ENCODE peak calls at places on chromosomes 16 and 17, in four cellular contexts. C, W, P and Q are unnamed samples.

GRCh38 chr17:63232565-63233310 is 213.4 kb downstream of the CYB561 start:
- DNase-seq in P (peak; percentile 52), W (no peak), C (no peak), Q (no peak)

GRCh38 chr17:6941989-6942388 is 53.9 kb upstream of the ALOX12 start:
- DNase-seq in P (no peak), C (no peak), W (no peak), Q (no peak)

GRCh38 chr17:72439893-72440502 is 319.2 kb downstream of the SOX9 start:
- DNase-seq in P (no peak), C (no peak), W (no peak), Q (no peak)

GRCh38 chr16:17375388-17376304 is 95.1 kb downstream of the XYLT1 start:
- DNase-seq in W (no peak), C (no peak), P (no peak), Q (no peak)

GRCh38 chr17:78723001-78723796 is 58.9 kb downstream of the CYTH1 start:
- DNase-seq in P (peak; percentile 83), W (no peak), C (no peak), Q (peak; percentile 57)

GRCh38 chr17:2289878-2290478 is 13.6 kb downstream of the SMG6 start:
- DNase-seq in P (no peak), C (no peak), W (no peak), Q (no peak)

GRCh38 chr17:37261286-37261685 is 114.5 kb upstream of the C17orf78 start:
- DNase-seq in W (no peak), P (no peak), C (no peak), Q (no peak)

GRCh38 chr17:7132511-7133094 is 18.0 kb upstream of the ASGR2 start:
- DNase-seq in C (no peak), P (peak; percentile 79), W (peak; percentile 61), Q (peak; percentile 86)

GRCh38 chr17:57114085-57114673 is 29.1 kb downstream of the AKAP1 start:
- DNase-seq in P (peak; percentile 96), C (no peak), W (peak; percentile 41), Q (peak; percentile 30)

GRCh38 chr16:89052191-89052787 is 41.4 kb upstream of the ACSF3 start:
- DNase-seq in P (no peak), C (no peak), W (no peak), Q (no peak)

GRCh38 chr16:85749686-85750020 is 1.2 kb downstream of the C16orf74 start:
- DNase-seq in P (no peak), C (no peak), W (no peak), Q (no peak)
- H3K27me3 ChIP-seq in P (peaks cover 33% of the 10 kb centered on the region), C (no peaks in the 10 kb centered on the region), W (peaks cover 28% of the 10 kb centered on the region), Q (peaks cover 19% of the 10 kb centered on the region)

DNA sequence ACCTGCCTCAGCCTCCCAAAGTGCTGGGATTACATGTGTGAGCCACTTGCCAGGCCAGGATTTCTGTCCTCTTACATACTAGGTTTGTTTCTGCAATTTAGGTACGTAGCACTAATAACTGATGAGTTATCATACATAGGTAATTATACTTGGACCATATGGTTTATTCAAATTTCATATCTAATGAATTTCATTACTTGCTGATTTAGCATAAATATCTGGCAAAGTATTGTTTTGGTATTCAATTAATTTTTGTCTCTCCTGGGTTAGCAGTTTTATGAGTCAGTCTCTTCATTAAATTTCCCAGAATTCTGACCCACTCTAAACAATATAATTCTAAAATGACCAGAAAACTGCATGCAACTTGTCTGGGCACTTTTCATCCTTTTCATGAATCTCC is 2146.5 kb downstream of the TP53TG3F start:
- DNase-seq in P (no peak), W (no peak), C (no peak), Q (no peak)
- H3K9me3 ChIP-seq in P (peaks cover 41% of the 10 kb centered on the region), W (peaks cover 64% of the 10 kb centered on the region), C (no peaks in the 10 kb centered on the region), Q (no peaks in the 10 kb centered on the region)

DNA sequence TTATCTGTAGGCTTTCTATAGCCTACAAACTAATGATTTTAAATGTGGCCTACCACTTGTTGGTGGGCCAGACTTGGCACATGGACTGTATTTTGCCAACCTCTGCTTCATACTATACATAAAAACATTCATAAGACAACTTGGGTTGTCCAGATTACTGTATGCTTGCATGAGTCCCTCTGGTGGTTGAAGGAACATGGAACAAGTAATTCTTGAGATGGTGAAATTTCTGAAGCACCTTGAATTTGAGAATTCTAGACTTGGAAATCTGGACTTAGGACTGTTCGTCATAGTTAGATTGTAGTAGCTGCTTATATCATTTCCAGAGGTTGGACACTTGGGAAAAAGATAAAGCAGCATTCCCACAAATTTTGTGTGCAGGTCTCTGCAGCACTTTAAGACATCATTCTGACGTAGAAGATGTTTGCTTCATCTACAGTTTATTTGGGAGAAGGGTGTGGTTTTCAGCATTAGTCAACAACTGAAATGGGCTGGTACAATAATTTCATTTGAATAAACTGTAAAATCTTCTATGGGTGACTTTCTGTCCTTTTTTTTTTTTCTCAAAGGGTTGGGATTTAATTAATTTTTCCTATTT is 31.2 kb downstream of the NFATC3 start:
- DNase-seq in P (no peak), W (no peak), C (no peak), Q (no peak)
- TF ChIP-seq YY1 in P (no peak), W (no peak), C (no peak), Q (no peak)

DNA sequence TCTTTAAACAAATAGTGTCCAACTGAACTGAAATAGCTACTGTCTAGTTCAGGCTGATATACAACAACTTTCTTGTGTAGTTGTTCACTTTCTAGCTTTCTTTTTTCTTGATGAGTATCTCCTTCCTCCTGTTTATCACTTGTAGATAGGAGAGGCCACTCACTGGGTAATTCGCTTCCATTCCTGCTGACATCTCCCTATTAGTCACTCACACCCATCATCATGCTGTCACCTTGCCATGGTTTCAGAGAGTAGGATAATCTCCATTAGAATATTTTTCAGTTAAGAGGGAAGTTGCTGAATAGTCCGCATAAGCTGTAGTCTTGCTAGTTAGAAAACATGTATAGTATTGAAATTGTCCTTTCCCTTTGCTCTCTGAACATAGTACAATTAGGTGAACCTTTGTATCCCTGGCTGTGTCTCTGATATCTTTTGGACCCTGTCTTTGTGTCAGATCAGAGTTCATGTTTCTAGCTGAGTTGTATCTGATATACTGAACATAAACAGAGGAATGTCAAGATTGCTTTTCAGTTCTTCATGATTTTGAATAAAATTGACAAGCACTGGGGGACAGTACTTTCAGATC is 64.4 kb upstream of the RASL10B start:
- DNase-seq in C (no peak), W (peak; percentile 3), P (no peak), Q (no peak)
- H3K27me3 ChIP-seq in C (no peaks in the 10 kb centered on the region), W (no peaks in the 10 kb centered on the region), P (no peaks in the 10 kb centered on the region), Q (no peaks in the 10 kb centered on the region)

GRCh38 chr16:68563631-68564366 is 24.7 kb downstream of the ZFP90 start:
- DNase-seq in W (no peak), C (no peak), P (no peak), Q (no peak)
- H3K9me3 ChIP-seq in W (peaks cover 98% of the 10 kb centered on the region), C (peaks cover 71% of the 10 kb centered on the region), P (peaks cover 92% of the 10 kb centered on the region), Q (peaks cover 100% of the 10 kb centered on the region)

GRCh38 chr16:75697571-75697970 is 3.7 kb downstream of the DUXB start:
- DNase-seq in C (no peak), W (no peak), P (no peak), Q (no peak)

GRCh38 chr16:75701361-75701760 is at the start of gene DUXB:
- DNase-seq in C (no peak), P (no peak), W (no peak), Q (no peak)

DNA sequence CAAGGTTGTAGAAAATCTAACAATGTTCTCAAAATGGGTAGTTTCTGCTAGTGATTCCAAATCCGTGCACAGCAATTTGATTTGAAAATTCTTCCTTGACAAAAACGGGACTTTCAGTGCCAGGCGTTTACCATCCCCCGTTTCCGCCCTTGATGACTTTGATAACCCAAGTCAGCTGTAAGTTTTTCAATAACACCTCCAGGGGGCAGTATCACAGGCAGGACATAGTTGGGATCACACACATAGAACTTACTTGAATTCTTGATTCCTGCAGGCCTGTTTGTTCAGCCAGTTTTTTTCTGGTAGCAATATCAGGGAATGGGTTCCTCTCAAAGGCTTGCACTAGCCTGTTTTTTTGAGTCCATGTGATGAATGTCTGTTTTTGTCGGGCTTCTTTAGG is 5.6 kb downstream of the DUXB start:
- DNase-seq in P (no peak), W (peak; percentile 46), C (peak; percentile 19), Q (peak; percentile 32)
- TF ChIP-seq YY1 in P (no peak), W (no peak), C (no peak), Q (no peak)

DNA sequence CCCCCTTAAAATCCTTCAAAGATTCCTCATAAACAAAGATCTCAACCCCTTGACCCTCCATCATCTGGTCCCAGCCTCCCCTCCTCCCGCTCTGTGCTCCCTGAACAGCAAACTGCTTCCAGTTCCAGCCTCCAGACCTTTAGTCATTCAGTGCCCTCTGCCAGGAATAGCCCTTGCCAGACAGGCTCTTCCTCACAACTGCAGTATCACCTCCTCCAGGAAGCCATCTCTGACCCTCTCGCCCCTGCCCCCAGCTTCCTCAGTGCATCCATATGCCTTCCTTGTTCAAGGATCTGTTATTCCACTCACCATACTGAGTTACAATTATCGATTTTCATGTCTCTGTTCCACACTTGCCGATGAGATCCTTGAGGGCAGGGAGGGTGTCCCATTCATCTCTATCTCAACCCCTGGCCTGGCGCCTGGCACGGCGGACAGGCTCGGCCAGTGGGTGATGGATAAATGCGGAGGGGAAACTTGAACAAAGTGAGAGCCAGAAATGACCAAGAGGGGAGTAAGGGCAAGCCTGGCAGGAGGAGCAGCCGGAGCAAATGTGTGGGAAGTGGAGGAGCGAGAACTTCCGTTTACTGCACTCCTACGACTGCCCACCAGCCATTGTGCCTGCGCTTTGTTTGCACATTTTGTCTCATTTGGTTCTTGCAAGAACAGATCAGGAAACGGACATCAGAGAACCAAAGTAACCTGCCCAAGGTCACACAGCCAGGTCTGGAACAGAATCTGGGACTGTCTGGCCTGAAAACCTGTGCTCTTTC is 2.0 kb upstream of the NXPH3 start:
- DNase-seq in W (no peak), P (no peak), C (no peak), Q (no peak)
- H3K27me3 ChIP-seq in W (peaks cover 4% of the 10 kb centered on the region), P (peaks cover 17% of the 10 kb centered on the region), C (peaks cover 11% of the 10 kb centered on the region), Q (peaks cover 27% of the 10 kb centered on the region)

DNA sequence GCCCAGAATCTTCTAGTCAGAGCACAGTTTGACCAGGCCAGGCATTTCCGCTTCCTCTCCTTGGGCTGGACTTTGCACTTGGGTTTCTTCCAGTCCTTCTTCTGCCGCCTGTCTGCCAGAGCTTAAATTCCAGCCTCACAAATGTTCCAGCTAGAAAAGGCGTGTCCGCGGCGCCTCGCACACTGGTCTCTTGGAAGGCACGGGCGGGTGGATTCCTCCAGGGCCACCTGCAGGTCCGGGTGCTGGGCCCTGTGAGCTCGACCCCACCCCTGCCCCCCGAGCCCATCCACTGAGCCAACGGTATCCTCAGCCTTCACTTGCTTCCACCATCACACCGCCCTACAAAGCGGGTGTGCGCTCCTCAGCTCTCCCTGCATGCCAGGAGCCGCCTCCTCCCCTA is 2026.5 kb downstream of the TP53TG3F start:
- DNase-seq in C (no peak), P (no peak), W (no peak), Q (no peak)
- H3K9me3 ChIP-seq in C (peaks cover 4% of the 10 kb centered on the region), P (peaks cover 44% of the 10 kb centered on the region), W (peaks cover 85% of the 10 kb centered on the region), Q (no peaks in the 10 kb centered on the region)

DNA sequence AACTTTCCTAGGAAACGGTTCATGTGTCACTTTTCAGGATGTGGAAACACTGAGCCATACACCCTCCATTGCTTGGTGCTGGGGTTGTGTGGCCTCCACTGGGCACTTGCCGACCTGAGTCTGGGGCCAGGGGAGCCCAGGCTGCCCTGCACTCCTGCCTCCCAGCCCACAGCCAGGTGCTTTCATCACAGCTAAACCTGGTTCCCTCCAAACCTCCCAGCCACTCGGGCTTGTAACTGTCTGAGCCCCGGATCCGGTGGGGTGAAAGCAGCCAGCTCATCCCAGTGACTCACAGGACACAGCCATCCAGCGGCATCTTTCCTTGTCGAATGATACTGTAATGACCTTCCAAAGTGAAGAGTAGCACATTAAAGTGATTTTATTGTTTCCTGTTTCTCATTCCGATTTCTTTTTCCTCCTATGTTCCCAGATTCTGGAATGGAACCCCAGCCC is 19.8 kb downstream of the CARHSP1 start:
- DNase-seq in C (no peak), P (no peak), W (no peak), Q (no peak)
- TF ChIP-seq YY1 in C (no peak), P (no peak), W (no peak), Q (no peak)